ENCODE peak calls at places on chromosomes 6 and 20, in seven cellular contexts. S is IMR-90; K is activated naive CD4-positive, alpha-beta T cell treated with Interleukin-2 at 50 U/mL for 16 hours; P is AG10803; R is non-pigmented ciliary epithelial cell; X is nucleus accumbens; C is hepatic stellate cell. E is an unnamed sample.
A peak's percentile ranks its signal among the peaks of the same experiment; 100 is the strongest.

GRCh38 chr6:117677553-117678131 is 2.4 kb downstream of the NUS1 start:
- DNase-seq in K (peak; percentile 8), S (peak; percentile 44), P (peak; percentile 5), C (no peak), R (peak; percentile 9), X (no peak), E (peak; percentile 33)

GRCh38 chr6:127481628-127482027 is 22.4 kb upstream of the KIAA0408 start:
- DNase-seq in K (no peak), R (no peak), P (peak; percentile 30), S (peak; percentile 68), C (no peak), X (no peak), E (no peak)

GRCh38 chr6:64084201-64084663 is 448.6 kb downstream of the PHF3 start:
- DNase-seq in X (no peak), C (no peak), R (no peak), K (no peak), S (no peak), P (no peak), E (no peak)

GRCh38 chr6:10407674-10408054 is 7.2 kb downstream of the TFAP2A start:
- DNase-seq in X (no peak), C (no peak), P (peak; percentile 20), S (no peak), R (no peak), K (no peak), E (no peak)

GRCh38 chr6:41470341-41471063 is 75.7 kb upstream of the FOXP4 start:
- DNase-seq in C (peak; percentile 60), K (peak; percentile 16), R (no peak), S (no peak), P (no peak), X (no peak), E (peak; percentile 37)

GRCh38 chr6:130178692-130179091 is 44.1 kb downstream of the SAMD3 start:
- DNase-seq in S (peak; percentile 97), X (no peak), R (peak; percentile 93), C (peak; percentile 72), P (peak; percentile 81), K (no peak), E (no peak)

GRCh38 chr20:31990958-31991705 is 19.1 kb upstream of the CCM2L start:
- DNase-seq in C (no peak), X (no peak), R (no peak), P (no peak), S (no peak), K (no peak), E (no peak)

GRCh38 chr6:137414599-137414998 is 79.6 kb downstream of the OLIG3 start:
- DNase-seq in S (no peak), R (no peak), K (no peak), C (no peak), P (no peak), X (no peak), E (no peak)

GRCh38 chr6:4319992-4320683 is 184.8 kb upstream of the ECI2 start:
- DNase-seq in X (no peak), R (no peak), P (peak; percentile 47), K (no peak), S (peak; percentile 65), C (peak; percentile 21), E (no peak)

GRCh38 chr20:63895202-63895885 is 418 bp downstream of the DNAJC5 start:
- DNase-seq in R (no peak), S (no peak), C (no peak), X (no peak), K (no peak), P (no peak), E (no peak)

GRCh38 chr6:165637591-165637990 is 25.4 kb downstream of the PDE10A start:
- DNase-seq in S (peak; percentile 45), C (no peak), P (no peak), K (no peak), R (no peak), X (no peak), E (no peak)

GRCh38 chr6:42564496-42564890 is 664 bp downstream of the UBR2 start:
- DNase-seq in P (no peak), K (no peak), R (no peak), X (no peak), S (no peak), C (no peak), E (no peak)

GRCh38 chr20:56411759-56412472 is at the start of gene CASS4:
- DNase-seq in S (peak; percentile 89), R (peak; percentile 57), K (peak; percentile 35), C (peak; percentile 56), X (no peak), P (peak; percentile 70), E (peak; percentile 63)

GRCh38 chr20:1955289-1955688 is 38.6 kb downstream of the PDYN start:
- DNase-seq in K (no peak), S (no peak), X (no peak), C (no peak), R (no peak), P (no peak), E (no peak)

GRCh38 chr6:109381007-109381746 is 1.1 kb downstream of the CD164 start:
- DNase-seq in K (peak; percentile 12), S (peak; percentile 20), X (no peak), C (no peak), P (peak; percentile 49), R (no peak), E (peak; percentile 23)

GRCh38 chr6:141667580-141668309 is 465.0 kb upstream of the GJE1 start:
- DNase-seq in C (peak; percentile 1), S (peak; percentile 61), P (peak; percentile 18), R (no peak), X (no peak), K (no peak), E (no peak)

GRCh38 chr6:156347251-156348049 is 429.7 kb upstream of the ARID1B start:
- DNase-seq in P (no peak), S (peak; percentile 77), C (no peak), R (peak; percentile 15), K (no peak), X (no peak), E (no peak)

GRCh38 chr20:40592891-40593290 is 96.1 kb downstream of the MAFB start:
- DNase-seq in X (no peak), R (no peak), C (no peak), K (no peak), P (no peak), S (no peak), E (no peak)

GRCh38 chr20:58597021-58597940 is 53.8 kb upstream of the STX16 start:
- DNase-seq in K (no peak), X (peak; percentile 32), S (no peak), C (no peak), P (peak; percentile 74), R (no peak), E (no peak)

GRCh38 chr20:44765647-44766367 is 20.1 kb downstream of the KCNK15 start:
- DNase-seq in R (no peak), K (no peak), C (no peak), P (no peak), X (no peak), S (no peak), E (no peak)

GRCh38 chr20:14707865-14708574 is 370.6 kb upstream of the FLRT3 start:
- DNase-seq in R (no peak), S (no peak), P (no peak), X (no peak), C (no peak), K (no peak), E (no peak)

GRCh38 chr6:114344216-114344970 is 1.6 kb upstream of the HS3ST5 start:
- DNase-seq in X (no peak), S (no peak), K (no peak), C (no peak), P (no peak), R (no peak), E (no peak)

E was measured in activated CD4-positive, alpha-beta memory T cell treated with anti-CD3 and anti-CD28 coated beads for 36 hours.